ENCODE peak calls at places on chromosomes 11 and 22, in nine cellular contexts. T is posterior cingulate gyrus; M is CD8-positive, alpha-beta memory T cell; G is fibroblast of the aortic adventitia; W is H9; A is activated T-helper 1 cell treated with anti-CD3 and anti-CD28 coated beads, Interleukin-2, amount 50 U/mL, for 16 hours; E is SHP77; B is activated CD4-positive, alpha-beta T cell treated with anti-CD3 and anti-CD28 coated beads, Interleukin-2, amount 10 ng/mL, durations not matched to agents 24 days and 14 days; Y is PC-9. P is an unnamed sample.

GRCh38 chr11:46697303-46697702 is 3.1 kb downstream of the ARHGAP1 start:
- DNase-seq in W (no peak), E (no peak), T (no peak), G (peak), A (no peak), B (no peak), M (no peak), Y (no peak), P (peak)

GRCh38 chr22:46338636-46339035 is 3.1 kb downstream of the TRMU start:
- DNase-seq in E (no peak), Y (no peak), B (no peak), G (no peak), W (no peak), M (no peak), A (no peak), T (no peak), P (no peak)

GRCh38 chr11:78168539-78169477 is 19.6 kb downstream of the KCTD21 start:
- DNase-seq in M (no peak), Y (no peak), G (peak), E (no peak), W (no peak), A (no peak), B (no peak), T (no peak), P (no peak)

GRCh38 chr11:84564180-84564866 is 1062.8 kb downstream of the DLG2 start:
- DNase-seq in E (peak), G (peak), B (peak), Y (peak), A (no peak), T (no peak), M (no peak), W (no peak), P (no peak)

GRCh38 chr11:1919428-1920127 is at the start of gene TNNT3:
- DNase-seq in M (no peak), E (no peak), Y (no peak), B (peak), A (no peak), G (no peak), W (no peak), T (no peak), P (no peak)

GRCh38 chr22:24146791-24147353 is 34.4 kb upstream of the SUSD2 start:
- DNase-seq in Y (peak), A (no peak), E (peak), G (peak), W (peak), B (no peak), T (no peak), M (no peak), P (no peak)

GRCh38 chr11:78253797-78254196 is 65.1 kb downstream of the USP35 start:
- DNase-seq in T (no peak), W (no peak), E (no peak), M (no peak), A (no peak), G (no peak), B (no peak), Y (no peak), P (no peak)

GRCh38 chr11:110323786-110324185 is 27.4 kb upstream of the RDX start:
- DNase-seq in B (no peak), W (no peak), M (no peak), E (no peak), T (no peak), A (no peak), Y (no peak), G (no peak), P (no peak)

GRCh38 chr11:18312663-18313420 is 9.1 kb downstream of the HPS5 start:
- DNase-seq in M (no peak), A (no peak), E (no peak), W (no peak), T (no peak), G (peak), B (no peak), Y (peak), P (no peak)

GRCh38 chr11:14203392-14203791 is 155.6 kb downstream of the RRAS2 start:
- DNase-seq in W (no peak), Y (no peak), B (no peak), G (no peak), M (no peak), E (no peak), A (no peak), T (no peak), P (no peak)

GRCh38 chr11:46348986-46349401 is 1.7 kb downstream of the DGKZ start:
- DNase-seq in W (no peak), B (peak), T (no peak), M (peak), G (no peak), E (no peak), Y (no peak), A (no peak), P (no peak)

GRCh38 chr11:26730711-26731460 is 9.0 kb upstream of the SLC5A12 start:
- DNase-seq in M (no peak), E (no peak), B (no peak), G (peak), W (no peak), Y (no peak), T (no peak), A (no peak), P (no peak)

GRCh38 chr22:32308191-32308590 is 49.5 kb upstream of the RFPL3 start:
- DNase-seq in W (no peak), E (no peak), A (no peak), T (no peak), B (peak), G (no peak), Y (no peak), M (no peak), P (no peak)

GRCh38 chr11:10302744-10303557 is 1.9 kb upstream of the ADM start:
- DNase-seq in G (peak), A (no peak), B (peak), E (no peak), M (peak), T (peak), Y (peak), W (peak), P (no peak)

GRCh38 chr11:20011294-20011951 is 148.9 kb downstream of the DBX1 start:
- DNase-seq in A (no peak), W (no peak), E (no peak), Y (no peak), M (no peak), G (no peak), B (no peak), T (no peak), P (no peak)

GRCh38 chr11:72491001-72491400 is 56.7 kb upstream of the CLPB start:
- DNase-seq in W (no peak), B (no peak), T (no peak), E (no peak), G (peak), M (no peak), A (no peak), Y (no peak), P (no peak)

GRCh38 chr11:85619497-85619896 is 7.6 kb downstream of the DLG2 start:
- DNase-seq in A (no peak), T (no peak), G (no peak), E (no peak), Y (no peak), B (no peak), W (no peak), M (no peak), P (no peak)

GRCh38 chr11:30984827-30985226 is 384.7 kb downstream of the DCDC1 start:
- DNase-seq in T (no peak), A (no peak), E (no peak), W (no peak), M (no peak), Y (no peak), G (peak), B (no peak), P (no peak)